ENCODE peak calls at places on chromosomes 2 and 18, in ten cellular contexts. Z is Peyer's patch, J is A549, R is kidney epithelial cell, E is cardiac muscle cell, D is cardiac fibroblast, Q is ovary, C is endodermal cell, T is mucosa of descending colon, L is lower lobe of right lung. N is an unnamed sample.

GRCh38 chr2:231016576-231017249 is 20.6 kb upstream of the C2orf72 start:
- DNase-seq in C (no peak), Q (no peak), T (no peak), E (no peak), D (peak; percentile 18), Z (no peak), R (no peak), J (no peak), L (no peak), N (no peak)

GRCh38 chr18:62784966-62785413 is 69.6 kb downstream of the PHLPP1 start:
- DNase-seq in T (no peak), Z (no peak), E (no peak), D (peak; percentile 73), J (no peak), C (no peak), L (no peak), Q (peak; percentile 65), R (no peak), N (peak; percentile 40)

GRCh38 chr2:74735009-74735408 is 81.0 kb downstream of the SEMA4F start:
- DNase-seq in E (no peak), C (no peak), Z (no peak), J (no peak), D (peak; percentile 27), Q (no peak), T (peak; percentile 38), L (no peak), R (no peak), N (no peak)

GRCh38 chr2:65536596-65536995 is 104.2 kb upstream of the SPRED2 start:
- DNase-seq in J (no peak), Z (no peak), C (no peak), E (no peak), L (no peak), R (no peak), D (no peak), T (no peak), Q (no peak), N (no peak)

GRCh38 chr2:120545521-120546076 is 190.1 kb upstream of the GLI2 start:
- DNase-seq in T (no peak), C (no peak), E (no peak), J (no peak), R (no peak), Q (no peak), D (no peak), L (no peak), Z (no peak), N (no peak)

GRCh38 chr2:205879362-205879761 is 197.1 kb downstream of the NRP2 start:
- DNase-seq in D (no peak), L (no peak), R (no peak), C (no peak), Z (no peak), J (no peak), Q (no peak), E (no peak), T (no peak), N (no peak)

GRCh38 chr2:33241581-33241980 is 234.9 kb upstream of the RASGRP3 start:
- DNase-seq in T (no peak), L (no peak), Q (no peak), E (peak; percentile 23), J (no peak), R (no peak), Z (no peak), D (peak; percentile 45), C (no peak), N (peak; percentile 96)

GRCh38 chr2:81087646-81088045 is 783.1 kb upstream of the LRRTM1 start:
- DNase-seq in J (no peak), Q (no peak), D (no peak), L (no peak), R (no peak), Z (no peak), E (no peak), T (no peak), C (no peak), N (no peak)

GRCh38 chr2:41869542-41870256 is 178.1 kb upstream of the PKDCC start:
- DNase-seq in T (peak; percentile 86), Z (peak; percentile 84), Q (peak; percentile 87), L (peak; percentile 73), R (no peak), J (peak; percentile 76), D (peak; percentile 71), C (peak; percentile 95), E (peak; percentile 85), N (peak; percentile 66)

GRCh38 chr18:42915240-42915791 is 200.2 kb downstream of the RIT2 start:
- DNase-seq in Q (no peak), T (no peak), E (no peak), D (no peak), Z (no peak), R (no peak), J (no peak), C (no peak), L (no peak), N (no peak)

GRCh38 chr2:139383532-139383931 is 603.3 kb upstream of the NXPH2 start:
- DNase-seq in L (no peak), Z (no peak), R (no peak), T (no peak), E (no peak), D (no peak), Q (no peak), C (no peak), J (no peak), N (no peak)

GRCh38 chr2:170254293-170254732 is 76.4 kb downstream of the MYO3B start:
- DNase-seq in R (no peak), C (no peak), J (no peak), Q (no peak), E (no peak), T (no peak), L (no peak), Z (no peak), D (no peak), N (no peak)

GRCh38 chr18:60962629-60963028 is 370.6 kb upstream of the CDH20 start:
- DNase-seq in J (no peak), L (no peak), R (no peak), D (no peak), E (no peak), Z (no peak), C (no peak), Q (no peak), T (no peak), N (no peak)

GRCh38 chr18:79402977-79403722 is 7.4 kb downstream of the NFATC1 start:
- DNase-seq in Q (no peak), T (no peak), J (no peak), E (no peak), C (peak; percentile 69), D (peak; percentile 36), L (peak; percentile 78), Z (peak; percentile 57), R (no peak), N (no peak)

GRCh38 chr18:79405019-79405780 is 9.5 kb downstream of the NFATC1 start:
- DNase-seq in T (no peak), D (no peak), R (no peak), L (peak; percentile 37), J (no peak), C (no peak), E (no peak), Q (no peak), Z (peak; percentile 43), N (no peak)

GRCh38 chr18:79405781-79406575 is 10.2 kb downstream of the NFATC1 start:
- DNase-seq in E (no peak), Z (peak; percentile 56), R (no peak), D (no peak), J (no peak), T (peak; percentile 71), C (no peak), L (peak; percentile 84), Q (no peak), N (no peak)

GRCh38 chr18:79403723-79404566 is 8.2 kb downstream of the NFATC1 start:
- DNase-seq in Z (peak; percentile 30), T (no peak), D (no peak), C (no peak), J (no peak), E (no peak), Q (no peak), L (peak; percentile 43), R (no peak), N (no peak)

GRCh38 chr18:79404567-79404910 is 8.8 kb downstream of the NFATC1 start:
- DNase-seq in Q (no peak), J (no peak), R (no peak), Z (peak; percentile 27), D (no peak), E (no peak), C (no peak), T (no peak), L (peak; percentile 46), N (no peak)
- H3K4me3 ChIP-seq in Q (no peak overlapping the region), J (no peak overlapping the region), R (no peak overlapping the region), Z (no peak overlapping the region), D (no peak overlapping the region), E (no peak overlapping the region), C (no peak overlapping the region), T (no peak overlapping the region), L (no peak overlapping the region), N (no peak overlapping the region)

DNA sequence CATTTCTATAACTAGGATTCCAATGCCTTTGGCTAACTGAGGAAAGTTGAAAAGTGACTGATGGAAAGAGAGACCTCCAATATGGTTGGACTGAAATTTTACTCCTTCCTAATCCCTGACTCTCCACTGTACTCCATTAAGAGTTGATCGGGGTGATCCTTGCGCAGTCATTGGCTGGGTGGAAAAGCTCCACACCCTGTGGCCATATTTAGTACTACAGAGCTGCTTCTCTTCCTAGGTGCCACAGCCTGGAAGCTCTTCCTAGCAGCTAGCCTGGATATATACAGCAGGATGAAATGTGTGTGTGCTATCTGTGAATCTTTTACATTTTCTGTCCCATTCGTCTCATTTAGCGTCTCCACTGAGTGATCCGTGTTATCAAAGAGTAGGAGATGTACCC is 71.2 kb downstream of the MEP1B start:
- DNase-seq in Z (no peak), C (no peak), Q (no peak), R (no peak), J (no peak), D (no peak), T (no peak), E (no peak), L (no peak), N (no peak)
- TF ChIP-seq CTCF in Z (no peak), C (peak; percentile 56), Q (no peak), R (peak; percentile 14), J (no peak), D (no peak), T (no peak), E (no peak), L (no peak), N (peak; percentile 6)

GRCh38 chr18:44716697-44717163 is 36.0 kb downstream of the SETBP1 start:
- DNase-seq in E (no peak), T (no peak), R (no peak), D (no peak), L (no peak), Q (no peak), J (no peak), Z (no peak), C (no peak), N (no peak)
- H3K4me3 ChIP-seq in E (no peak overlapping the region), T (no peak overlapping the region), R (no peak overlapping the region), D (no peak overlapping the region), L (no peak overlapping the region), Q (no peak overlapping the region), J (no peak overlapping the region), Z (no peak overlapping the region), C (no peak overlapping the region), N (no peak overlapping the region)

DNA sequence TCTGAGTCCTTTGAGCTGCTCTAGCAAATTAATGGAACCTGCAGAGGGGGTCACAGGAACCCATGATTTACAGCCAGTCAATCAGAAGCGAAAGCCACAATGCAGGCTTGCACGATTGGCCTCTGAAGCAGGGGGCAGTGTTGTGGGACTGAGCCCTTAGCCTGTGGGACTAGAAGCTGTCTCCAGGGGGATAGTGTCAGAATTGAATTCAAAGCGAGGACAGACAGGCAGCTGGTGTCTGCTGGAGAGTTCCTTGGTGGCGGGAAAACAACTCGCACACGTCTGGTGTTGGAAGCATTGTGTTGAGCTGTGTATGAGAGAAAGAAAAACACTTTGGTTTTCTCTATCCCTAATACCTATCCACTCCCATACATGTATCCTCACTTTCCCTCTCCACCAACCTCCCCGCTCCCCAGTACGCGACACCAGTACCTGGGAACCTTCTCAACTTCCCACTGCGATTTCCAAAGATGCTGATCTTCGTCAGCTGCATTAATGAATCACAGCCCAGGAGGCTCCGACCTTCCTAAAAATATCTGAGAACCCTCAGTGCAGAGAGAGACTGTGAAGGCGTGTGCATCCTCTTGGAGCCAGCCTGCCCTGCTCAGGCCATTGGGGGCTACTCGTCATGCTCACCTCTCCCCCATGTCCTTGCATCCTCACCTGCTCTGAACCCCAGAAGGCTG is 88.2 kb downstream of the HS1BP3 start:
- DNase-seq in T (no peak), Z (peak; percentile 30), D (peak; percentile 39), C (peak; percentile 85), E (peak; percentile 58), L (no peak), R (no peak), Q (no peak), J (no peak), N (no peak)
- TF ChIP-seq CTCF in T (no peak), Z (no peak), D (peak; percentile 18), C (peak; percentile 75), E (peak; percentile 4), L (no peak), R (no peak), Q (no peak), J (no peak), N (peak; percentile 20)

N was measured in astrocyte of the spinal cord.